ENCODE peak calls at places on chromosome 6, in four cellular contexts. One of them, this sample, is unnamed.

GRCh38 chr6:105838156-105838555 is 248.0 kb upstream of the PRDM1 start:
- DNase-seq in cardiac fibroblast: no peak
- DNase-seq in astrocyte of the spinal cord: no peak
- DNase-seq in cardiac muscle cell: no peak
- DNase-seq in this sample: no peak

GRCh38 chr6:87731818-87732661 is 30.0 kb upstream of the AKIRIN2 start:
- DNase-seq in cardiac fibroblast: peak
- DNase-seq in astrocyte of the spinal cord: peak
- DNase-seq in cardiac muscle cell: peak
- DNase-seq in this sample: peak

GRCh38 chr6:132068766-132069165 is 117.6 kb upstream of the CCN2 start:
- DNase-seq in cardiac fibroblast: peak
- DNase-seq in astrocyte of the spinal cord: no peak
- DNase-seq in cardiac muscle cell: no peak
- DNase-seq in this sample: no peak

GRCh38 chr6:28814032-28814976 is 109.5 kb downstream of the TRIM27 start:
- DNase-seq in cardiac fibroblast: no peak
- DNase-seq in astrocyte of the spinal cord: no peak
- DNase-seq in cardiac muscle cell: no peak
- DNase-seq in this sample: no peak

GRCh38 chr6:42251911-42252637 is 34.4 kb upstream of the MRPS10 start:
- DNase-seq in cardiac fibroblast: peak
- DNase-seq in astrocyte of the spinal cord: peak
- DNase-seq in cardiac muscle cell: peak
- DNase-seq in this sample: peak

GRCh38 chr6:106973841-106974336 is 640 bp downstream of the CD24 start:
- DNase-seq in cardiac fibroblast: no peak
- DNase-seq in astrocyte of the spinal cord: peak
- DNase-seq in cardiac muscle cell: no peak
- DNase-seq in this sample: no peak

GRCh38 chr6:92263864-92264263 is 1155.5 kb downstream of the EPHA7 start:
- DNase-seq in cardiac fibroblast: no peak
- DNase-seq in astrocyte of the spinal cord: no peak
- DNase-seq in cardiac muscle cell: no peak
- DNase-seq in this sample: no peak

GRCh38 chr6:114342826-114343781 is at the start of gene HS3ST5:
- DNase-seq in cardiac fibroblast: peak
- DNase-seq in astrocyte of the spinal cord: no peak
- DNase-seq in cardiac muscle cell: peak
- DNase-seq in this sample: peak

GRCh38 chr6:108029226-108029921 is 45.2 kb downstream of the OSTM1 start:
- DNase-seq in cardiac fibroblast: no peak
- DNase-seq in astrocyte of the spinal cord: no peak
- DNase-seq in cardiac muscle cell: no peak
- DNase-seq in this sample: no peak

GRCh38 chr6:64817525-64817924 is 889.5 kb downstream of the EYS start:
- DNase-seq in cardiac fibroblast: no peak
- DNase-seq in astrocyte of the spinal cord: no peak
- DNase-seq in cardiac muscle cell: no peak
- DNase-seq in this sample: no peak

This sample was measured in brain microvascular endothelial cell.